ENCODE peak calls at places on chromosomes 2 and 18, in eight cellular contexts. One of them, this sample, is unnamed.

GRCh38 chr2:64840419-64840818 is 148.8 kb upstream of the SLC1A4 start:
- DNase-seq in OCI-LY7: no peak
- DNase-seq in tibial artery: no peak
- DNase-seq in neuronal stem cell: no peak
- DNase-seq in cardiac muscle cell: no peak
- DNase-seq in mucosa of descending colon: no peak
- DNase-seq in CD8-positive, alpha-beta T cell: no peak
- DNase-seq in GM06990: no peak
- DNase-seq in this sample: no peak

GRCh38 chr18:75915941-75916640 is 488.6 kb upstream of the SMIM21 start:
- DNase-seq in CD8-positive, alpha-beta T cell: no peak
- DNase-seq in neuronal stem cell: peak; percentile 84
- DNase-seq in tibial artery: no peak
- DNase-seq in cardiac muscle cell: peak; percentile 9
- DNase-seq in mucosa of descending colon: no peak
- DNase-seq in GM06990: no peak
- DNase-seq in OCI-LY7: no peak
- DNase-seq in this sample: no peak

GRCh38 chr18:59072727-59073421 is 66.8 kb upstream of the SEC11C start:
- DNase-seq in cardiac muscle cell: no peak
- DNase-seq in tibial artery: no peak
- DNase-seq in GM06990: no peak
- DNase-seq in neuronal stem cell: no peak
- DNase-seq in OCI-LY7: no peak
- DNase-seq in CD8-positive, alpha-beta T cell: no peak
- DNase-seq in mucosa of descending colon: no peak
- DNase-seq in this sample: no peak

GRCh38 chr2:235963853-235964577 is 204.2 kb downstream of the GBX2 start:
- DNase-seq in cardiac muscle cell: no peak
- DNase-seq in tibial artery: no peak
- DNase-seq in CD8-positive, alpha-beta T cell: no peak
- DNase-seq in OCI-LY7: no peak
- DNase-seq in mucosa of descending colon: no peak
- DNase-seq in GM06990: no peak
- DNase-seq in neuronal stem cell: no peak
- DNase-seq in this sample: no peak

GRCh38 chr2:216743781-216744180 is 48.4 kb upstream of the IGFBP5 start:
- DNase-seq in OCI-LY7: no peak
- DNase-seq in GM06990: no peak
- DNase-seq in mucosa of descending colon: no peak
- DNase-seq in CD8-positive, alpha-beta T cell: no peak
- DNase-seq in cardiac muscle cell: no peak
- DNase-seq in neuronal stem cell: no peak
- DNase-seq in tibial artery: no peak
- DNase-seq in this sample: no peak

GRCh38 chr2:10048501-10049171 is 5.3 kb downstream of the KLF11 start:
- DNase-seq in neuronal stem cell: no peak
- DNase-seq in cardiac muscle cell: peak; percentile 79
- DNase-seq in GM06990: no peak
- DNase-seq in OCI-LY7: peak; percentile 64
- DNase-seq in mucosa of descending colon: peak; percentile 56
- DNase-seq in tibial artery: no peak
- DNase-seq in CD8-positive, alpha-beta T cell: no peak
- DNase-seq in this sample: peak; percentile 47

GRCh38 chr2:36737131-36737750 is 40.7 kb downstream of the VIT start:
- DNase-seq in GM06990: no peak
- DNase-seq in OCI-LY7: no peak
- DNase-seq in neuronal stem cell: no peak
- DNase-seq in CD8-positive, alpha-beta T cell: no peak
- DNase-seq in mucosa of descending colon: no peak
- DNase-seq in cardiac muscle cell: no peak
- DNase-seq in tibial artery: no peak
- DNase-seq in this sample: peak; percentile 31

GRCh38 chr2:32882911-32883810 is 63.6 kb upstream of the LTBP1 start:
- DNase-seq in cardiac muscle cell: peak; percentile 29
- DNase-seq in mucosa of descending colon: no peak
- DNase-seq in neuronal stem cell: no peak
- DNase-seq in OCI-LY7: no peak
- DNase-seq in tibial artery: no peak
- DNase-seq in CD8-positive, alpha-beta T cell: no peak
- DNase-seq in GM06990: no peak
- DNase-seq in this sample: no peak

GRCh38 chr18:32469691-32470131 is 971 bp downstream of the GAREM1 start:
- DNase-seq in mucosa of descending colon: peak; percentile 21
- DNase-seq in CD8-positive, alpha-beta T cell: no peak
- DNase-seq in OCI-LY7: no peak
- DNase-seq in cardiac muscle cell: peak; percentile 20
- DNase-seq in tibial artery: no peak
- DNase-seq in neuronal stem cell: peak; percentile 15
- DNase-seq in GM06990: no peak
- DNase-seq in this sample: peak; percentile 14

GRCh38 chr2:112706170-112706664 is 14.6 kb upstream of the NT5DC4 start:
- DNase-seq in mucosa of descending colon: no peak
- DNase-seq in cardiac muscle cell: peak; percentile 82
- DNase-seq in tibial artery: no peak
- DNase-seq in GM06990: peak; percentile 71
- DNase-seq in neuronal stem cell: no peak
- DNase-seq in OCI-LY7: no peak
- DNase-seq in CD8-positive, alpha-beta T cell: peak; percentile 58
- DNase-seq in this sample: no peak

GRCh38 chr2:6196461-6196860 is 504.3 kb downstream of the SOX11 start:
- DNase-seq in mucosa of descending colon: no peak
- DNase-seq in tibial artery: no peak
- DNase-seq in GM06990: no peak
- DNase-seq in neuronal stem cell: no peak
- DNase-seq in cardiac muscle cell: no peak
- DNase-seq in CD8-positive, alpha-beta T cell: no peak
- DNase-seq in OCI-LY7: no peak
- DNase-seq in this sample: no peak

GRCh38 chr2:234165421-234165820 is 114.9 kb downstream of the SPP2 start:
- DNase-seq in CD8-positive, alpha-beta T cell: no peak
- DNase-seq in tibial artery: no peak
- DNase-seq in GM06990: no peak
- DNase-seq in cardiac muscle cell: peak; percentile 44
- DNase-seq in OCI-LY7: no peak
- DNase-seq in mucosa of descending colon: no peak
- DNase-seq in neuronal stem cell: no peak
- DNase-seq in this sample: no peak

GRCh38 chr2:161228511-161229240 is 68.4 kb downstream of the TANK start:
- DNase-seq in neuronal stem cell: no peak
- DNase-seq in CD8-positive, alpha-beta T cell: no peak
- DNase-seq in mucosa of descending colon: no peak
- DNase-seq in cardiac muscle cell: no peak
- DNase-seq in tibial artery: no peak
- DNase-seq in GM06990: no peak
- DNase-seq in OCI-LY7: no peak
- DNase-seq in this sample: no peak

GRCh38 chr2:73084971-73085370 is 13.5 kb upstream of the SFXN5 start:
- DNase-seq in neuronal stem cell: no peak
- DNase-seq in tibial artery: no peak
- DNase-seq in OCI-LY7: no peak
- DNase-seq in mucosa of descending colon: no peak
- DNase-seq in GM06990: no peak
- DNase-seq in CD8-positive, alpha-beta T cell: no peak
- DNase-seq in cardiac muscle cell: no peak
- DNase-seq in this sample: no peak

GRCh38 chr2:156332452-156333273 is at the start of gene NR4A2:
- DNase-seq in mucosa of descending colon: peak; percentile 95
- DNase-seq in CD8-positive, alpha-beta T cell: peak; percentile 88
- DNase-seq in OCI-LY7: no peak
- DNase-seq in neuronal stem cell: peak; percentile 64
- DNase-seq in GM06990: peak; percentile 92
- DNase-seq in tibial artery: peak; percentile 96
- DNase-seq in cardiac muscle cell: peak; percentile 91
- DNase-seq in this sample: peak; percentile 89

GRCh38 chr2:144944506-144945230 is 424.7 kb upstream of the ZEB2 start:
- DNase-seq in OCI-LY7: no peak
- DNase-seq in CD8-positive, alpha-beta T cell: no peak
- DNase-seq in GM06990: no peak
- DNase-seq in tibial artery: no peak
- DNase-seq in neuronal stem cell: no peak
- DNase-seq in cardiac muscle cell: no peak
- DNase-seq in mucosa of descending colon: no peak
- DNase-seq in this sample: no peak

GRCh38 chr2:170974304-170974993 is 45.4 kb downstream of the GORASP2 start:
- DNase-seq in neuronal stem cell: no peak
- DNase-seq in tibial artery: no peak
- DNase-seq in cardiac muscle cell: peak; percentile 37
- DNase-seq in mucosa of descending colon: peak; percentile 19
- DNase-seq in CD8-positive, alpha-beta T cell: no peak
- DNase-seq in OCI-LY7: no peak
- DNase-seq in GM06990: no peak
- DNase-seq in this sample: no peak

GRCh38 chr2:101255501-101255900 is 2.8 kb downstream of the CNOT11 start:
- DNase-seq in neuronal stem cell: no peak
- DNase-seq in OCI-LY7: no peak
- DNase-seq in tibial artery: no peak
- DNase-seq in cardiac muscle cell: peak; percentile 27
- DNase-seq in mucosa of descending colon: no peak
- DNase-seq in GM06990: no peak
- DNase-seq in CD8-positive, alpha-beta T cell: no peak
- DNase-seq in this sample: no peak

GRCh38 chr2:97765933-97766332 is 52.6 kb downstream of the ZAP70 start:
- DNase-seq in CD8-positive, alpha-beta T cell: no peak
- DNase-seq in OCI-LY7: no peak
- DNase-seq in GM06990: no peak
- DNase-seq in mucosa of descending colon: no peak
- DNase-seq in tibial artery: no peak
- DNase-seq in neuronal stem cell: no peak
- DNase-seq in cardiac muscle cell: no peak
- DNase-seq in this sample: no peak
- H3K36me3 ChIP-seq in CD8-positive, alpha-beta T cell: peaks cover 21% of the 10 kb centered on the region
- H3K36me3 ChIP-seq in OCI-LY7: peaks cover 20% of the 10 kb centered on the region
- H3K36me3 ChIP-seq in GM06990: peaks cover 25% of the 10 kb centered on the region
- H3K36me3 ChIP-seq in mucosa of descending colon: peaks cover 3% of the 10 kb centered on the region
- H3K36me3 ChIP-seq in tibial artery: peaks cover 81% of the 10 kb centered on the region
- H3K36me3 ChIP-seq in neuronal stem cell: peaks cover 71% of the 10 kb centered on the region
- H3K36me3 ChIP-seq in cardiac muscle cell: peaks cover 8% of the 10 kb centered on the region
- H3K36me3 ChIP-seq in this sample: peaks cover 25% of the 10 kb centered on the region

DNA sequence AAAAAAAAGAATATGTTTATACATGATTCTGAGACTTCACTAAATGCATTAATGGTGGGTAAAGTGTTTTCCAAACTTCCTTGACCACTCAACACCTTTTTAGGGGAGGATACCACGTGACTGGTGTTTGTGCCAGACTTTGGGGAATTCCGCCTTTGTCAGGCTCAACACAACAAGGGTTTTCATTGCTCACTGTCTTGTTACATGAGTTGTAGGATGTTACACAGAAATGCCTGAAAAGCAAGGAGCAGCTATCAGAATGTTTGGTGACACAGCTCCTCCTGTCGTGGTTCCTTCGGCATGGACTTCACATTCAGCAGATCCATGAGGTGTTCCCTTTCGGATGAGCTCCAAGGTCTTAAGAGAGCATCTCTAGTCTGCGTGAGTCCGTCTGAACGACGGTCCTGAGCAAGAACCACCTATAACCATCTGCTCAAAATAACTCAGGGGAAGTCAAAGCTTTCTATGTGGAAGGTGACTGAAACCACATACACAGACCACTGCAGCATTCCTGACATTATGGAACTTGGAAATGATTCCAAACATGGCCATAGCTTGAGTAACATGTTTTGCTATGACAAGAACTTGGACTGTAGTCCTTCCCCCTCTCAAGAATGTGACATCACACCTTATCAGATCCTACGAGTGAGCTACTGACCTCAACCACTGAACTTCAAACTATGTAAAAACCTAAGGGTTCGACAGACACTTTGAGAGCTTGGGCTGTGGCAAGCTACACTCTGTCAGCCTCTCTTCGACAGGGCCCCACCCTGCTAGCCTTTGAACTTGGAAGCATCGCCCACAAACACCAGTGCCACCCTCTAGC is 57.5 kb downstream of the MCFD2 start:
- DNase-seq in CD8-positive, alpha-beta T cell: no peak
- DNase-seq in neuronal stem cell: no peak
- DNase-seq in GM06990: no peak
- DNase-seq in cardiac muscle cell: peak; percentile 91
- DNase-seq in OCI-LY7: no peak
- DNase-seq in mucosa of descending colon: no peak
- DNase-seq in tibial artery: no peak
- DNase-seq in this sample: no peak
- H3K4me3 ChIP-seq in CD8-positive, alpha-beta T cell: no peak overlapping the region
- H3K4me3 ChIP-seq in neuronal stem cell: no peak overlapping the region
- H3K4me3 ChIP-seq in GM06990: no peak overlapping the region
- H3K4me3 ChIP-seq in cardiac muscle cell: no peak overlapping the region
- H3K4me3 ChIP-seq in OCI-LY7: no peak overlapping the region
- H3K4me3 ChIP-seq in mucosa of descending colon: no peak overlapping the region
- H3K4me3 ChIP-seq in tibial artery: no peak overlapping the region
- H3K4me3 ChIP-seq in this sample: no peak overlapping the region

GRCh38 chr2:201137505-201138400 is 21.8 kb downstream of the CFLAR start:
- DNase-seq in cardiac muscle cell: no peak
- DNase-seq in GM06990: no peak
- DNase-seq in neuronal stem cell: no peak
- DNase-seq in tibial artery: no peak
- DNase-seq in OCI-LY7: no peak
- DNase-seq in CD8-positive, alpha-beta T cell: no peak
- DNase-seq in mucosa of descending colon: no peak
- DNase-seq in this sample: no peak
- H3K36me3 ChIP-seq in cardiac muscle cell: no peaks in the 10 kb centered on the region
- H3K36me3 ChIP-seq in GM06990: peaks cover 39% of the 10 kb centered on the region
- H3K36me3 ChIP-seq in neuronal stem cell: peaks cover 8% of the 10 kb centered on the region
- H3K36me3 ChIP-seq in tibial artery: peaks cover 95% of the 10 kb centered on the region
- H3K36me3 ChIP-seq in OCI-LY7: peaks cover 60% of the 10 kb centered on the region
- H3K36me3 ChIP-seq in CD8-positive, alpha-beta T cell: peaks cover 39% of the 10 kb centered on the region
- H3K36me3 ChIP-seq in mucosa of descending colon: peaks cover 18% of the 10 kb centered on the region
- H3K36me3 ChIP-seq in this sample: peaks cover 12% of the 10 kb centered on the region

DNA sequence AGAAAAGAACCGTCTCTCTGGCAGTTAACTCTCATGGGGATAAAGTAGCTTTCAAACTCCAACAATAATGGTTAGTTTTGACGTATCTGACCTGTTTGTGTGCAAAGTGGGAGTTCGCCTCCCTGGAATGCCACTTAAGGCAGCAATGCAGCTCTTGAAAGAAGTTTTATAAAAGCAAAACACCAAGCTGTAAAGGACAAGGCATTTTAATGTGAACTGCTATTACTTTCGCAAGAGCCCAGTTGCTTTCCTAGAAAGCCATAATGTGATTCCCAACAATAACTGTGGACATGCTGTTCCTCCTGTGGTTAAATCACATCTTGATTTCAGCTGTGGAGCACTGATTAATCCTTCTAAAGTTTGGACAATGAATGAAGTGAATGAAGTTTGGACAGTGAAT is 303.7 kb downstream of the PTPRM start:
- DNase-seq in neuronal stem cell: no peak
- DNase-seq in OCI-LY7: no peak
- DNase-seq in cardiac muscle cell: peak; percentile 61
- DNase-seq in tibial artery: no peak
- DNase-seq in mucosa of descending colon: no peak
- DNase-seq in GM06990: no peak
- DNase-seq in CD8-positive, alpha-beta T cell: no peak
- DNase-seq in this sample: no peak
- H3K4me3 ChIP-seq in neuronal stem cell: no peak overlapping the region
- H3K4me3 ChIP-seq in OCI-LY7: no peak overlapping the region
- H3K4me3 ChIP-seq in cardiac muscle cell: no peak overlapping the region
- H3K4me3 ChIP-seq in tibial artery: no peak overlapping the region
- H3K4me3 ChIP-seq in mucosa of descending colon: no peak overlapping the region
- H3K4me3 ChIP-seq in GM06990: no peak overlapping the region
- H3K4me3 ChIP-seq in CD8-positive, alpha-beta T cell: no peak overlapping the region
- H3K4me3 ChIP-seq in this sample: no peak overlapping the region

DNA sequence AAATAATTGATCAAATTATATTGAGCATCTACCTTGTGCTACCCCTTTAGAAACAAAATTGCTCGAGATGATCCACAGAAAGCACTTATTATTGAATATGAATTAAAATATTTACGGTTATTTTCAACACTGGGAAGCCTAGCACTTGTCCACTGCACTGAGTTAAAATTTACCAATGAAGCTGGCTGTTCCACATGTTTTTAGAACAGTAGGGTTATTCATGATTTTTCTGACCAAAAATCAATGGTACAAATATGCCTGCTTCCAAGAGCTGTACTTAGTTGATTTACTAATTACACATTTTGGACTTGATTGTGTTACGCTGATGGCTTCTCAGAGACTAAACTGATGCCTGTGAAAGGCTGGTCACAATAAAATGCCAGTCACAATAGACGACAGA is 39.4 kb downstream of the HDHD2 start:
- DNase-seq in mucosa of descending colon: no peak
- DNase-seq in GM06990: no peak
- DNase-seq in tibial artery: no peak
- DNase-seq in neuronal stem cell: no peak
- DNase-seq in CD8-positive, alpha-beta T cell: no peak
- DNase-seq in OCI-LY7: no peak
- DNase-seq in cardiac muscle cell: no peak
- DNase-seq in this sample: no peak
- H3K36me3 ChIP-seq in mucosa of descending colon: no peaks in the 10 kb centered on the region
- H3K36me3 ChIP-seq in GM06990: peaks cover 7% of the 10 kb centered on the region
- H3K36me3 ChIP-seq in tibial artery: peaks cover 94% of the 10 kb centered on the region
- H3K36me3 ChIP-seq in neuronal stem cell: peaks cover 90% of the 10 kb centered on the region
- H3K36me3 ChIP-seq in CD8-positive, alpha-beta T cell: peaks cover 23% of the 10 kb centered on the region
- H3K36me3 ChIP-seq in OCI-LY7: no peaks in the 10 kb centered on the region
- H3K36me3 ChIP-seq in cardiac muscle cell: peaks cover 40% of the 10 kb centered on the region
- H3K36me3 ChIP-seq in this sample: peaks cover 13% of the 10 kb centered on the region

This sample was measured in HAP-1.